ENCODE peak calls at places on chromosomes 16 and 17, in eight cellular contexts. D is H1; F is brain microvascular endothelial cell; X is GM13976; Y is GM13977; M is cardiac muscle cell; S is CD4-positive, alpha-beta T cell; V is right atrium auricular region. O is an unnamed sample.

GRCh38 chr17:28267720-28268609 is 51.0 kb upstream of the TMEM97 start:
- DNase-seq in V (no peak), S (no peak), Y (no peak), F (no peak), D (no peak), M (no peak), X (no peak), O (no peak)

GRCh38 chr16:17106243-17106791 is 364.4 kb downstream of the XYLT1 start:
- DNase-seq in X (peak; percentile 42), Y (peak; percentile 54), S (no peak), D (no peak), F (no peak), M (peak; percentile 6), V (no peak), O (no peak)

GRCh38 chr17:74419862-74420492 is 11.9 kb upstream of the GPRC5C start:
- DNase-seq in D (no peak), M (no peak), Y (no peak), V (no peak), F (no peak), S (no peak), X (no peak), O (no peak)

GRCh38 chr16:78556421-78556820 is 457.0 kb downstream of the WWOX start:
- DNase-seq in M (no peak), X (no peak), S (no peak), F (no peak), V (no peak), Y (no peak), D (no peak), O (no peak)

GRCh38 chr17:64084940-64085649 is 44.8 kb downstream of the ERN1 start:
- DNase-seq in X (no peak), D (no peak), S (no peak), F (no peak), Y (no peak), V (no peak), M (no peak), O (no peak)

GRCh38 chr17:82400830-82401229 is 17.3 kb upstream of the HEXD start:
- DNase-seq in S (peak; percentile 30), X (peak; percentile 90), F (no peak), M (no peak), Y (peak; percentile 91), D (no peak), V (no peak), O (peak; percentile 39)

GRCh38 chr17:33262724-33263123 is 30.4 kb downstream of the ASIC2 start:
- DNase-seq in S (no peak), V (no peak), F (no peak), D (no peak), Y (no peak), M (no peak), X (no peak), O (no peak)

GRCh38 chr17:82204831-82205719 is 7.6 kb downstream of the CCDC57 start:
- DNase-seq in Y (no peak), S (no peak), X (no peak), D (no peak), V (no peak), M (no peak), F (peak; percentile 79), O (peak; percentile 87)

GRCh38 chr16:89581045-89581695 is 5.6 kb downstream of the CPNE7 start:
- DNase-seq in V (no peak), S (no peak), F (peak; percentile 99), D (no peak), X (no peak), Y (no peak), M (no peak), O (peak; percentile 90)

GRCh38 chr17:32930512-32930911 is 2.6 kb downstream of the TMEM98 start:
- DNase-seq in M (no peak), S (no peak), D (no peak), V (no peak), X (no peak), Y (no peak), F (no peak), O (no peak)

GRCh38 chr17:2398655-2399571 is 1.9 kb downstream of the MNT start:
- DNase-seq in Y (peak; percentile 62), D (no peak), X (no peak), F (peak; percentile 64), S (peak; percentile 41), M (peak; percentile 81), V (no peak), O (no peak)

GRCh38 chr17:56926270-56926669 is 12.4 kb upstream of the TRIM25 start:
- DNase-seq in D (no peak), M (no peak), Y (no peak), F (no peak), V (no peak), X (no peak), S (no peak), O (no peak)

GRCh38 chr17:336110-337021 is 16.2 kb downstream of the RPH3AL start:
- DNase-seq in V (peak; percentile 78), X (no peak), S (peak; percentile 28), M (peak; percentile 78), D (no peak), F (no peak), Y (no peak), O (peak; percentile 52)

GRCh38 chr16:70455910-70456309 is 1.5 kb downstream of the FCSK start:
- DNase-seq in X (no peak), V (no peak), F (no peak), M (no peak), Y (no peak), D (no peak), S (no peak), O (no peak)

GRCh38 chr17:53470626-53471025 is 352.1 kb upstream of the KIF2B start:
- DNase-seq in X (no peak), D (no peak), S (no peak), V (no peak), Y (no peak), F (no peak), M (no peak), O (no peak)

GRCh38 chr17:61314368-61315078 is 85.1 kb upstream of the TBX2 start:
- DNase-seq in V (peak; percentile 72), M (peak; percentile 43), F (no peak), S (no peak), X (no peak), Y (no peak), D (no peak), O (no peak)

GRCh38 chr17:41163828-41164227 is 3.3 kb upstream of the KRTAP4-4 start:
- DNase-seq in F (no peak), Y (no peak), M (no peak), S (no peak), X (no peak), V (no peak), D (no peak), O (no peak)

GRCh38 chr16:6611535-6611934 is 721.1 kb upstream of the RBFOX1 start:
- DNase-seq in S (no peak), F (no peak), V (no peak), D (peak; percentile 7), Y (no peak), M (no peak), X (no peak), O (no peak)

GRCh38 chr16:67423634-67424575 is 7.0 kb upstream of the HSD11B2 start:
- DNase-seq in Y (no peak), S (no peak), V (no peak), X (no peak), F (no peak), D (no peak), M (no peak), O (no peak)

GRCh38 chr16:78742501-78743283 is 643.2 kb downstream of the WWOX start:
- DNase-seq in F (peak; percentile 47), V (no peak), Y (peak; percentile 47), S (peak; percentile 69), X (peak; percentile 57), D (no peak), M (no peak), O (no peak)

DNA sequence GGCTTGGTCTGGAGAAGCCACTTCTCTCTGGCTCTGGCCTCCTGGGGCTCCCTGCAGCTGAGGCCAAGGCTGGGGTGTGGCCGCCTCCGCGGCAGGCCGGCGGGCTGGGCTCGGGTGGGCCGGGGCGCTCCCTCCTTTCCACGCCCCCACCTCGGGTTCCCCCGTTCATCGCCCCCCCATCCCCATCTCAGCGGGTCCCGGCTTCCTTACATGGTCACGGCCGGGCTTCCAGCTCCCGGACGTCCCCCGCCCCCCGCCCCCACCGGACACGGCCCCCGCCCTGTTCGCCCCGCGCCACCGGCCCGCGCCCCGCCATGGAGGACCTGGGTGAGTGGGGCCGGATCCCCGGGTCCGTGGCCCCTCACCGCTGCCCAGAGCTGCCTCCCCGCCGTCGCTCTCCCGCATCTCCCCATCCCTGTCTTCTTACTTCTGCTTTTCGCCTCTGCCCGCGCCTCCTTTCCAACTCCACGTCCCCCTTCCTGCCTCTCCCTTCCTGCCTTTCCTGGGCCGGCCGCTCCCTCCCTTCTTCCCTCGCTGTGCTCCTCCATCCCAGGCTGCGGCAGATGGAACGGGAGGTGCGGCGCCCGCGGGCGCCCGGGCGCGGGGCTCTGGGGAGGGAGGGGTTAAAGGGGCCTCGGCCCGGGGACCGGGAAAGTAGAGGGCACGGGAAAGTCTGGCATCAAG is at the start of gene TGFB1I1:
- DNase-seq in D (no peak), V (peak; percentile 74), X (no peak), S (no peak), F (peak; percentile 71), Y (peak; percentile 61), M (peak; percentile 60), O (no peak)
- TF ChIP-seq CTCF in D (no peak), V (no peak), X (no peak), S (no peak), F (no peak), Y (no peak), M (no peak), O (no peak)

GRCh38 chr17:45283711-45284110 is 21.8 kb upstream of the SPATA32 start:
- DNase-seq in V (no peak), S (no peak), D (no peak), X (no peak), M (no peak), F (no peak), Y (no peak), O (no peak)

GRCh38 chr17:45286286-45286685 is 24.4 kb upstream of the SPATA32 start:
- DNase-seq in V (no peak), D (no peak), F (no peak), Y (no peak), M (no peak), X (no peak), S (no peak), O (no peak)

GRCh38 chr17:45282683-45283644 is 21.1 kb upstream of the SPATA32 start:
- DNase-seq in F (peak; percentile 90), D (no peak), Y (no peak), M (peak; percentile 32), X (no peak), S (no peak), V (peak; percentile 76), O (no peak)

GRCh38 chr17:45287526-45288264 is 25.8 kb upstream of the SPATA32 start:
- DNase-seq in V (no peak), X (no peak), S (no peak), M (no peak), F (no peak), Y (no peak), D (no peak), O (no peak)

GRCh38 chr17:45284176-45285140 is 22.6 kb upstream of the SPATA32 start:
- DNase-seq in V (no peak), X (no peak), F (no peak), Y (no peak), D (no peak), S (peak; percentile 26), M (no peak), O (no peak)
- TF ChIP-seq CTCF in V (no peak), X (peak; percentile 34), F (peak; percentile 61), Y (peak; percentile 44), D (peak; percentile 60), S (no peak), M (peak; percentile 20), O (peak; percentile 42)

GRCh38 chr17:47905221-47905733 is 9.2 kb downstream of the SP2 start:
- DNase-seq in X (no peak), Y (no peak), D (no peak), V (peak; percentile 84), F (peak; percentile 67), S (no peak), M (peak; percentile 68), O (no peak)
- TF ChIP-seq CTCF in X (no peak), Y (no peak), D (no peak), V (no peak), F (peak; percentile 4), S (no peak), M (no peak), O (no peak)

GRCh38 chr16:51773051-51773450 is 622.0 kb upstream of the SALL1 start:
- DNase-seq in M (no peak), V (no peak), S (no peak), F (no peak), X (no peak), Y (no peak), D (no peak), O (no peak)
- TF ChIP-seq CTCF in M (no peak), V (no peak), S (no peak), F (no peak), X (no peak), Y (no peak), D (no peak), O (no peak)

O was measured in RWPE2.